ENCODE peak calls at places on chromosomes 6 and 20, in ten cellular contexts. S is NB4, L is AG04449, T is stomach, V is Caco-2, U is foreskin fibroblast, W is heart left ventricle, B is AG10803, A is astrocyte of the cerebellum, P is GM06990. R is an unnamed sample.

GRCh38 chr6:93992976-93993375 is 573.6 kb upstream of the EPHA7 start:
- DNase-seq in S (no peak), L (no peak), T (no peak), V (no peak), U (no peak), W (no peak), B (no peak), A (peak), P (no peak), R (no peak)

GRCh38 chr6:81752084-81752968 is at the start of gene TENT5A:
- DNase-seq in S (peak), L (peak), T (peak), V (peak), U (peak), W (peak), B (peak), A (peak), P (peak), R (peak)

GRCh38 chr6:25369450-25370086 is 90.4 kb downstream of the CARMIL1 start:
- DNase-seq in S (no peak), L (no peak), T (peak), V (no peak), U (no peak), W (peak), B (peak), A (peak), P (no peak), R (no peak)

GRCh38 chr6:18118330-18118729 is 4.1 kb downstream of the NHLRC1 start:
- DNase-seq in S (no peak), L (no peak), T (no peak), V (no peak), U (peak), W (no peak), B (peak), A (no peak), P (no peak), R (no peak)

GRCh38 chr6:27700337-27700736 is 211.9 kb downstream of the OR2B2 start:
- DNase-seq in S (no peak), L (no peak), T (no peak), V (no peak), U (no peak), W (no peak), B (no peak), A (no peak), P (no peak), R (no peak)

GRCh38 chr20:20699144-20699543 is 13.3 kb downstream of the RALGAPA2 start:
- DNase-seq in S (no peak), L (no peak), T (no peak), V (no peak), U (peak), W (no peak), B (no peak), A (no peak), P (no peak), R (peak)

GRCh38 chr20:25632940-25633790 is 9.4 kb upstream of the NANP start:
- DNase-seq in S (no peak), L (peak), T (no peak), V (no peak), U (peak), W (no peak), B (peak), A (no peak), P (no peak), R (no peak)

GRCh38 chr6:142946181-142946923 is 1.4 kb upstream of the HIVEP2 start:
- DNase-seq in S (peak), L (peak), T (peak), V (peak), U (peak), W (peak), B (peak), A (peak), P (peak), R (peak)

GRCh38 chr6:41201784-41202181 is 834 bp upstream of the TREML2 start:
- DNase-seq in S (peak), L (no peak), T (no peak), V (no peak), U (no peak), W (no peak), B (no peak), A (no peak), P (no peak), R (no peak)

GRCh38 chr20:32067234-32067821 is 15.3 kb downstream of the HCK start:
- DNase-seq in S (peak), L (peak), T (no peak), V (no peak), U (peak), W (no peak), B (peak), A (peak), P (no peak), R (peak)

GRCh38 chr6:118708736-118709135 is 57.3 kb upstream of the CEP85L start:
- DNase-seq in S (no peak), L (no peak), T (no peak), V (no peak), U (peak), W (no peak), B (peak), A (no peak), P (no peak), R (peak)

GRCh38 chr6:101818056-101818455 is 424.5 kb downstream of the GRIK2 start:
- DNase-seq in S (no peak), L (no peak), T (no peak), V (no peak), U (no peak), W (no peak), B (no peak), A (peak), P (no peak), R (no peak)

GRCh38 chr20:25310268-25310920 is 62.5 kb downstream of the PYGB start:
- DNase-seq in S (peak), L (peak), T (peak), V (peak), U (peak), W (no peak), B (peak), A (peak), P (no peak), R (peak)

GRCh38 chr6:35218021-35218420 is 4.3 kb downstream of the SCUBE3 start:
- DNase-seq in S (peak), L (no peak), T (no peak), V (no peak), U (peak), W (no peak), B (peak), A (no peak), P (no peak), R (peak)

GRCh38 chr6:44041461-44042260 is 85.6 kb downstream of the MRPL14 start:
- DNase-seq in S (peak), L (peak), T (no peak), V (no peak), U (peak), W (no peak), B (peak), A (peak), P (no peak), R (peak)

GRCh38 chr6:13229205-13230085 is 98.9 kb downstream of the TBC1D7 start:
- DNase-seq in S (no peak), L (no peak), T (no peak), V (peak), U (peak), W (no peak), B (peak), A (no peak), P (peak), R (peak)

GRCh38 chr20:38997622-38998021 is 35.5 kb downstream of the DHX35 start:
- DNase-seq in S (peak), L (no peak), T (no peak), V (no peak), U (no peak), W (no peak), B (no peak), A (no peak), P (peak), R (no peak)

GRCh38 chr6:33082702-33083101 is 6.9 kb downstream of the HLA-DPB1 start:
- DNase-seq in S (peak), L (no peak), T (peak), V (peak), U (peak), W (no peak), B (peak), A (no peak), P (no peak), R (peak)

GRCh38 chr6:87391334-87391733 is 16.4 kb upstream of the CFAP206 start:
- DNase-seq in S (peak), L (no peak), T (no peak), V (peak), U (peak), W (no peak), B (peak), A (no peak), P (no peak), R (peak)

GRCh38 chr6:110098511-110099116 is 80.9 kb downstream of the WASF1 start:
- DNase-seq in S (no peak), L (no peak), T (no peak), V (no peak), U (no peak), W (no peak), B (no peak), A (no peak), P (no peak), R (no peak)

GRCh38 chr20:57327820-57328219 is 1.8 kb upstream of the SPO11 start:
- DNase-seq in S (no peak), L (no peak), T (no peak), V (no peak), U (no peak), W (no peak), B (no peak), A (no peak), P (no peak), R (no peak)

GRCh38 chr20:57329608-57330221 is at the start of gene SPO11:
- DNase-seq in S (peak), L (no peak), T (no peak), V (peak), U (no peak), W (no peak), B (no peak), A (no peak), P (no peak), R (no peak)

GRCh38 chr20:57330998-57331397 is 1.4 kb downstream of the SPO11 start:
- DNase-seq in S (peak), L (no peak), T (no peak), V (no peak), U (peak), W (no peak), B (peak), A (no peak), P (no peak), R (no peak)

GRCh38 chr20:57335392-57335791 is 5.8 kb downstream of the SPO11 start:
- DNase-seq in S (peak), L (no peak), T (no peak), V (no peak), U (no peak), W (no peak), B (peak), A (no peak), P (no peak), R (no peak)

GRCh38 chr20:57332105-57333089 is 2.8 kb downstream of the SPO11 start:
- DNase-seq in S (no peak), L (no peak), T (no peak), V (peak), U (no peak), W (no peak), B (no peak), A (no peak), P (no peak), R (no peak)
- TF ChIP-seq CTCF in S (no peak), L (no peak), T (no peak), V (peak), U (no peak), W (peak), B (no peak), A (peak), P (peak), R (no peak)

GRCh38 chr6:22025468-22026159 is 271.2 kb downstream of the PRL start:
- DNase-seq in S (peak), L (no peak), T (no peak), V (no peak), U (peak), W (peak), B (peak), A (peak), P (peak), R (peak)
- H3K4me3 ChIP-seq in S (peak), L (no peak), T (no peak), V (no peak), U (no peak), W (no peak), B (no peak), A (no peak), P (peak), R (no peak)

GRCh38 chr20:137668-138131 is 4.7 kb upstream of the DEFB126 start:
- DNase-seq in S (peak), L (no peak), T (no peak), V (peak), U (no peak), W (no peak), B (no peak), A (no peak), P (peak), R (peak)
- TF ChIP-seq CTCF in S (peak), L (no peak), T (no peak), V (peak), U (no peak), W (peak), B (peak), A (no peak), P (peak), R (peak)

GRCh38 chr20:840858-841567 is 7.5 kb downstream of the FAM110A start:
- DNase-seq in S (no peak), L (no peak), T (peak), V (peak), U (peak), W (no peak), B (no peak), A (no peak), P (no peak), R (no peak)
- H3K4me3 ChIP-seq in S (no peak), L (peak), T (peak), V (peak), U (peak), W (peak), B (peak), A (peak), P (peak), R (peak)

DNA sequence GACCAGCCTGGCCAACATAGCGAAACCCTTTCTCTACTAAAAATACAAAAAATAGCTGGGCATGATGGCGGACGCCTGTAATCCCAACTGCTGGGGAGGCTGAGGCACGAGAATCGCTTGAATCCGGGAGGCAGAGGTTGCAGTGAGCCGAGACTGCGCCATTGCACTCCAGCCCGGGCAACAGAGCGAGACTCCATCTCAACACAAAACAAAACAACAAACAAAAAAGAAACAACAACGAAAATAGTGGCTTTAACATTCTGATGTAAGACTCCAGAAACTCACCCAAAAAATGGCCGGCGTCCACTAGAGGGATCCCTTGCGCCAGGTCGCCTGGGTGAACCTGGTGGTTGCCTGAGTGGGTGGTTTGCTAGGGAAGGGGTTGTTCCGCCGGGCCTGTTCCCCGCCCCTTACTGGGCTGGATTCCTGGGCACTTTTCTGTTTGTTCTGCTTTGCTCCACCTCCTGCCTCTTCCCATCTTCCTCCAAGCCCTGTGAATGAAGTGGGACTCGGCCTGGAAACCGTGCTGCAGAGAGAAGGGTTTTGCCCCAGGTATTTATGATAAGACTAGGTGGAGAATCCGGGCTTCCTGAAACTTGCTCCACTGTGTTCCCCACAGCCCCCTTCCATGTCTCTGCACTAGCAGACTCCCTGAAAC is 1.5 kb downstream of the PABPC1L start:
- DNase-seq in S (peak), L (no peak), T (peak), V (peak), U (peak), W (no peak), B (peak), A (peak), P (peak), R (peak)
- TF ChIP-seq CTCF in S (peak), L (peak), T (no peak), V (peak), U (peak), W (peak), B (peak), A (peak), P (peak), R (peak)

GRCh38 chr20:56630506-56631317 is 1.6 kb downstream of the TFAP2C start:
- DNase-seq in S (no peak), L (no peak), T (no peak), V (no peak), U (peak), W (no peak), B (peak), A (no peak), P (peak), R (no peak)
- H3K4me3 ChIP-seq in S (peak), L (peak), T (peak), V (peak), U (peak), W (peak), B (peak), A (peak), P (no peak), R (no peak)